ENCODE peak calls at places on chromosome 12, in five cellular contexts. L is heart right ventricle, U is tibial artery, O is left ventricle myocardium inferior, F is A549. Z is an unnamed sample. For H3K4me1, the result is how much of the 10 kb centered on the place peaks cover.

GRCh38 chr12:538731-539539 is 79.2 kb downstream of the B4GALNT3 start:
- DNase-seq in L (peak), U (no peak), O (peak), F (peak), Z (no peak)

GRCh38 chr12:67539946-67540345 is 108.6 kb upstream of the DYRK2 start:
- DNase-seq in L (no peak), U (no peak), O (no peak), F (no peak), Z (no peak)

GRCh38 chr12:91630906-91631305 is 448.3 kb upstream of the DCN start:
- DNase-seq in L (no peak), U (no peak), O (no peak), F (no peak), Z (no peak)

GRCh38 chr12:31740618-31741017 is 11.8 kb upstream of the AMN1 start:
- DNase-seq in L (no peak), U (no peak), O (no peak), F (no peak), Z (no peak)

GRCh38 chr12:53963434-53964314 is 9.0 kb downstream of the HOXC12 start:
- DNase-seq in L (no peak), U (peak), O (no peak), F (no peak), Z (no peak)

GRCh38 chr12:122500685-122501488 is at the start of gene ZCCHC8:
- DNase-seq in L (peak), U (peak), O (peak), F (peak), Z (peak)

GRCh38 chr12:47851303-47851952 is 31.7 kb upstream of the HDAC7 start:
- DNase-seq in L (no peak), U (peak), O (no peak), F (no peak), Z (no peak)

GRCh38 chr12:39499296-39499695 is 56.4 kb upstream of the KIF21A start:
- DNase-seq in L (no peak), U (no peak), O (no peak), F (no peak), Z (no peak)

GRCh38 chr12:28795306-28795705 is 353.8 kb upstream of the FAR2 start:
- DNase-seq in L (no peak), U (no peak), O (no peak), F (peak), Z (no peak)

GRCh38 chr12:79373896-79374499 is 316.8 kb downstream of the PAWR start:
- DNase-seq in L (no peak), U (no peak), O (no peak), F (peak), Z (no peak)

GRCh38 chr12:114408881-114409795 is 3.2 kb upstream of the TBX5 start:
- DNase-seq in L (peak), U (no peak), O (peak), F (no peak), Z (no peak)

GRCh38 chr12:75641031-75641780 is 129.8 kb upstream of the KRR1 start:
- DNase-seq in L (no peak), U (no peak), O (no peak), F (peak), Z (no peak)

GRCh38 chr12:122593910-122594309 is 66.9 kb downstream of the KNTC1 start:
- DNase-seq in L (no peak), U (no peak), O (no peak), F (no peak), Z (no peak)

GRCh38 chr12:108204117-108204516 is 75.0 kb downstream of the WSCD2 start:
- DNase-seq in L (no peak), U (no peak), O (no peak), F (no peak), Z (no peak)

GRCh38 chr12:9001233-9001632 is 11.9 kb downstream of the KLRG1 start:
- DNase-seq in L (no peak), U (no peak), O (no peak), F (no peak), Z (no peak)
- H3K4me1 ChIP-seq in L (under half), U (under half), O (under half), F (under half), Z (under half)

GRCh38 chr12:131797588-131797934 is 30.6 kb upstream of the MMP17 start:
- DNase-seq in L (no peak), U (no peak), O (no peak), F (no peak), Z (no peak)
- H3K4me1 ChIP-seq in L (under half), U (under half), O (under half), F (under half), Z (under half)

GRCh38 chr12:6949063-6949594 is 2.0 kb upstream of the PTPN6 start:
- DNase-seq in L (peak), U (no peak), O (peak), F (no peak), Z (peak)
- H3K4me1 ChIP-seq in L (under half), U (under half), O (under half), F (under half), Z (under half)

DNA sequence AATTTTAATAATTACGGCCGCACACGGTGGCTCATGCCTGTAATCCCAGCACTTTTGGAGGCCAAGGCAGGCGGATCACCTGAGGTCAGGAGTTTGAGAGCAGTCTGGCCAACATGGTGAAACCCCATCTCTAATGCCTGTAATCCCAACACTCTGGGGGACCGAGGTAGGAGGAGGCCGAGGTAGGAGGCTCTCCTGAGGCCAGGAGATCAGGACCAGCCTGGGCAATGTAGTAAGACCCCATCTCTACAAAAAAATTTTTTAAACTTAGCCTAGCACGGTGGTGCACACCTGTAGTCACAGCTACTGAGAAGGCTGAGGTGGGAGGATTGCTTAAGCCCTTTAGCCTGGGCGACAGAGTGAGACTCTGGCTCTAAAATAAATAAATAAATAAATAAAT is 5.6 kb upstream of the CFAP73 start:
- DNase-seq in L (no peak), U (no peak), O (no peak), F (no peak), Z (no peak)
- H3K4me1 ChIP-seq in L (under half), U (under half), O (under half), F (under half), Z (under half)